ENCODE peak calls at places on chromosome 6, in ten cellular contexts. L is mesenchymal stem cell; R is cardiac muscle cell; T is CD8-positive, alpha-beta T cell; Z is fibroblast of lung; W is body of pancreas; D is breast epithelium; S is right atrium auricular region; M is Panc1; C is MM.1S. E is an unnamed sample. For H3K9me3, the result is how much of the 10 kb centered on the place peaks cover.

GRCh38 chr6:74603676-74604075 is 602.2 kb downstream of the COL12A1 start:
- DNase-seq in L (no peak), R (no peak), T (no peak), Z (peak), W (no peak), D (no peak), S (no peak), M (no peak), C (no peak), E (no peak)

GRCh38 chr6:88119769-88120168 is 46.4 kb downstream of the CNR1 start:
- DNase-seq in L (no peak), R (peak), T (no peak), Z (no peak), W (no peak), D (no peak), S (no peak), M (no peak), C (no peak), E (no peak)

GRCh38 chr6:125212377-125212776 is 58.8 kb downstream of the TPD52L1 start:
- DNase-seq in L (no peak), R (no peak), T (no peak), Z (no peak), W (no peak), D (no peak), S (no peak), M (no peak), C (no peak), E (no peak)

GRCh38 chr6:2796884-2797283 is 31.7 kb downstream of the WRNIP1 start:
- DNase-seq in L (no peak), R (no peak), T (no peak), Z (no peak), W (no peak), D (no peak), S (no peak), M (no peak), C (no peak), E (no peak)

GRCh38 chr6:3456794-3457709 is at the start of gene SLC22A23:
- DNase-seq in L (no peak), R (peak), T (peak), Z (peak), W (peak), D (peak), S (no peak), M (no peak), C (peak), E (peak)

GRCh38 chr6:130018830-130019795 is 732 bp downstream of the L3MBTL3 start:
- DNase-seq in L (peak), R (peak), T (peak), Z (peak), W (peak), D (no peak), S (no peak), M (no peak), C (peak), E (peak)

GRCh38 chr6:76230711-76231110 is 158.2 kb upstream of the IMPG1 start:
- DNase-seq in L (no peak), R (no peak), T (no peak), Z (no peak), W (peak), D (no peak), S (no peak), M (no peak), C (peak), E (no peak)

GRCh38 chr6:147251072-147251471 is 46.9 kb downstream of the STXBP5 start:
- DNase-seq in L (no peak), R (no peak), T (no peak), Z (no peak), W (no peak), D (no peak), S (no peak), M (no peak), C (no peak), E (no peak)

GRCh38 chr6:118815495-118815894 is 78.5 kb upstream of the ASF1A start:
- DNase-seq in L (no peak), R (no peak), T (no peak), Z (no peak), W (no peak), D (no peak), S (no peak), M (no peak), C (no peak), E (no peak)

GRCh38 chr6:149164199-149164745 is 153.2 kb upstream of the TAB2 start:
- DNase-seq in L (no peak), R (no peak), T (no peak), Z (no peak), W (no peak), D (no peak), S (no peak), M (no peak), C (no peak), E (no peak)

GRCh38 chr6:20366082-20366834 is 35.4 kb upstream of the E2F3 start:
- DNase-seq in L (no peak), R (no peak), T (peak), Z (no peak), W (no peak), D (peak), S (no peak), M (no peak), C (no peak), E (no peak)

GRCh38 chr6:108002365-108003221 is 44.6 kb upstream of the SEC63 start:
- DNase-seq in L (peak), R (no peak), T (no peak), Z (no peak), W (peak), D (peak), S (no peak), M (peak), C (no peak), E (no peak)

GRCh38 chr6:156857573-156857972 is 80.4 kb downstream of the ARID1B start:
- DNase-seq in L (peak), R (peak), T (no peak), Z (peak), W (no peak), D (no peak), S (no peak), M (no peak), C (no peak), E (no peak)

GRCh38 chr6:33667776-33668175 is 43.7 kb downstream of the UQCC2 start:
- DNase-seq in L (no peak), R (no peak), T (no peak), Z (no peak), W (no peak), D (no peak), S (no peak), M (no peak), C (no peak), E (no peak)

GRCh38 chr6:101397199-101397598 is 3.7 kb downstream of the GRIK2 start:
- DNase-seq in L (no peak), R (peak), T (no peak), Z (peak), W (no peak), D (no peak), S (no peak), M (no peak), C (no peak), E (no peak)

GRCh38 chr6:5214570-5215052 is 46.1 kb downstream of the LYRM4 start:
- DNase-seq in L (peak), R (peak), T (no peak), Z (no peak), W (no peak), D (no peak), S (no peak), M (no peak), C (no peak), E (no peak)

GRCh38 chr6:166411721-166412151 is 29.0 kb upstream of the MPC1 start:
- DNase-seq in L (no peak), R (no peak), T (peak), Z (no peak), W (no peak), D (no peak), S (no peak), M (no peak), C (no peak), E (no peak)

GRCh38 chr6:93496548-93496947 is 77.2 kb upstream of the EPHA7 start:
- DNase-seq in L (no peak), R (no peak), T (no peak), Z (no peak), W (no peak), D (no peak), S (no peak), M (no peak), C (peak), E (no peak)

GRCh38 chr6:25413506-25413905 is 134.3 kb downstream of the CARMIL1 start:
- DNase-seq in L (no peak), R (peak), T (no peak), Z (peak), W (no peak), D (no peak), S (no peak), M (no peak), C (no peak), E (no peak)

GRCh38 chr6:7615611-7616383 is 25.8 kb downstream of the SNRNP48 start:
- DNase-seq in L (peak), R (peak), T (peak), Z (peak), W (peak), D (peak), S (no peak), M (peak), C (peak), E (no peak)

GRCh38 chr6:36442671-36443497 is at the start of the genes KCTD20 and PXT1:
- DNase-seq in L (peak), R (peak), T (peak), Z (peak), W (peak), D (peak), S (peak), M (no peak), C (peak), E (peak)

GRCh38 chr6:17417817-17418216 is 24.4 kb downstream of the CAP2 start:
- DNase-seq in L (peak), R (peak), T (no peak), Z (peak), W (no peak), D (no peak), S (no peak), M (no peak), C (no peak), E (no peak)

GRCh38 chr6:56914791-56915658 is 39.9 kb upstream of the BEND6 start:
- DNase-seq in L (no peak), R (no peak), T (no peak), Z (no peak), W (peak), D (no peak), S (no peak), M (no peak), C (no peak), E (no peak)

DNA sequence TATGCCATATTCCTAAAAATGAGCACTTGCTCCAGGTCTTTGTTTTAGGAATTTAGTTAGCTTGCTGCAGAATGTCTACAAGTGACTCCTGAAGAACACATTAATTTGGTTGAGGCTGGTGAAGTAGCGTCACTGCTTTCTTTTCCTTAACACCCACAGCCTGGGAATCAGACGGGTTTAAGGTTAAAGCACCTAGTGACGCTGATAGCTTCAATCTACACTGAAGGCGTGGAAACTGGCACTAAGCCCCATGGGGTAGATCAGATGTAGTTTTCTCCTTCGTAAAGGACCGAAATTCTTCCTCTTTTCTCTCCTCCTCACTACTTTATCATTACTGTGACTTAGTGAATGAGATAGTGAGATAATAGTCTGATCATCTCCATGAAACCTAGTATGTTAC is 90.3 kb downstream of the TBC1D7 start:
- DNase-seq in L (no peak), R (no peak), T (no peak), Z (no peak), W (no peak), D (no peak), S (no peak), M (no peak), C (no peak), E (no peak)
- H3K27ac ChIP-seq in L (no peak), R (no peak), T (no peak), Z (no peak), W (no peak), D (no peak), S (no peak), M (no peak), C (no peak), E (no peak)

GRCh38 chr6:39999006-39999867 is 65.0 kb upstream of the MOCS1 start:
- DNase-seq in L (no peak), R (no peak), T (no peak), Z (no peak), W (peak), D (no peak), S (no peak), M (no peak), C (no peak), E (no peak)

GRCh38 chr6:40000964-40001515 is 66.8 kb upstream of the MOCS1 start:
- DNase-seq in L (no peak), R (no peak), T (no peak), Z (no peak), W (no peak), D (no peak), S (no peak), M (no peak), C (no peak), E (no peak)

GRCh38 chr6:39995633-39996032 is 61.4 kb upstream of the MOCS1 start:
- DNase-seq in L (no peak), R (no peak), T (no peak), Z (no peak), W (no peak), D (no peak), S (no peak), M (no peak), C (no peak), E (no peak)

GRCh38 chr6:39998126-39998525 is 63.9 kb upstream of the MOCS1 start:
- DNase-seq in L (no peak), R (no peak), T (no peak), Z (no peak), W (no peak), D (no peak), S (no peak), M (no peak), C (no peak), E (no peak)

DNA sequence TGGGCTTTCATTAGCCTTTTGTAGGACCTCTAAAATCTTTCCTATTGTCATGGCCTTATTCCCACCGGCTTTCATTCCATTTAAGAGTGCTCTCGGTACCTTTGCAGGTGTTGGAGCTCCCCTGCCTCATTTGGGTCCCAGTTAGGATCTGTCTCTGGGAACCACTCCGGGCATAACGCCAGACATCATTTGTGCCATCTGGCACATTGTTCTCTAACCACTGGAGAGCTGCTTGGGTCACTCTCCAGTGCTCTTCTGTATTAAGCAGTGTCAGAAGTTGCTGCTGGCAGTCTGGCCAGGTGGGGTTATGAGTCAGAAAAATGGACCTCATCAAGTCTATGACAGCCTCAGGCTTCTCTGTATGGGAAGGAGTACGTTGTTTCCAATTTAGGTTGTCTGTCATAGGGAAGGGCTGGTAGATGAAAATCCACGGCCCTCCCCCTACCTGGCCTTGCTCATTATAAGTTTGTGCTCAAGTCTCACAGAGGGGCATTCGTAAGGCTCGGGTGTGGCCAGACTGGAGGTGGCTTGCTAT is 62.9 kb upstream of the MOCS1 start:
- DNase-seq in L (no peak), R (no peak), T (no peak), Z (no peak), W (no peak), D (no peak), S (no peak), M (no peak), C (no peak), E (no peak)
- H3K9me3 ChIP-seq in L (under half), R (under half), T (under half), Z (under half), W (under half), D (under half), S (under half), M (under half), C (under half), E (under half)

GRCh38 chr6:89944826-89945407 is 50.6 kb downstream of the GJA10 start:
- DNase-seq in L (peak), R (peak), T (no peak), Z (peak), W (no peak), D (no peak), S (no peak), M (no peak), C (peak), E (no peak)
- H3K27ac ChIP-seq in L (no peak), R (no peak), T (no peak), Z (no peak), W (no peak), D (no peak), S (no peak), M (no peak), C (no peak), E (no peak)

GRCh38 chr6:170182093-170182780 is 108.6 kb downstream of the DLL1 start:
- DNase-seq in L (no peak), R (no peak), T (no peak), Z (no peak), W (peak), D (peak), S (no peak), M (no peak), C (no peak), E (no peak)
- H3K9me3 ChIP-seq in L (under half), R (under half), T (under half), Z (under half), W (under half), D (under half), S (under half), M (under half), C (under half), E (under half)

GRCh38 chr6:158014505-158015187 is 33.0 kb downstream of the SYNJ2 start:
- DNase-seq in L (peak), R (no peak), T (no peak), Z (no peak), W (no peak), D (no peak), S (no peak), M (no peak), C (no peak), E (no peak)
- H3K27ac ChIP-seq in L (no peak), R (no peak), T (no peak), Z (no peak), W (peak), D (peak), S (no peak), M (peak), C (no peak), E (no peak)

E was measured in effector memory CD4-positive, alpha-beta T cell.